ENCODE peak calls at places on chromosomes 2 and 18, in ten cellular contexts. One of them, this sample, is unnamed.

GRCh38 chr18:50727721-50728470 is 91.9 kb downstream of the MRO start:
- DNase-seq in DMS 273 treated with DMSO at 0.1 percent for 48 hours: peak; percentile 22
- DNase-seq in GM12865: no peak
- DNase-seq in HT1080: no peak
- DNase-seq in immature natural killer cell: no peak
- DNase-seq in frontal cortex: no peak
- DNase-seq in lower lobe of right lung: no peak
- DNase-seq in activated T-helper 2 cell treated with anti-CD3 and anti-CD28 coated beads, Interferon-gamma antibody, Interleukin-2, Interleukin-4, amounts not matched to agents 10 μg/mL and 5 μg/mL and 100 μg/mL, durations not matched to agents 14 hours and 24 hours and 36 hours: no peak
- DNase-seq in sigmoid colon: no peak
- DNase-seq in putamen: no peak
- DNase-seq in this sample: no peak

GRCh38 chr2:212831671-212832199 is 293.1 kb upstream of the ERBB4 start:
- DNase-seq in activated T-helper 2 cell treated with anti-CD3 and anti-CD28 coated beads, Interferon-gamma antibody, Interleukin-2, Interleukin-4, amounts not matched to agents 10 μg/mL and 5 μg/mL and 100 μg/mL, durations not matched to agents 14 hours and 24 hours and 36 hours: no peak
- DNase-seq in GM12865: no peak
- DNase-seq in frontal cortex: no peak
- DNase-seq in sigmoid colon: no peak
- DNase-seq in immature natural killer cell: no peak
- DNase-seq in HT1080: no peak
- DNase-seq in DMS 273 treated with DMSO at 0.1 percent for 48 hours: no peak
- DNase-seq in lower lobe of right lung: peak; percentile 37
- DNase-seq in putamen: no peak
- DNase-seq in this sample: no peak

GRCh38 chr2:108825736-108826135 is 39.2 kb downstream of the CCDC138 start:
- DNase-seq in lower lobe of right lung: no peak
- DNase-seq in putamen: no peak
- DNase-seq in activated T-helper 2 cell treated with anti-CD3 and anti-CD28 coated beads, Interferon-gamma antibody, Interleukin-2, Interleukin-4, amounts not matched to agents 10 μg/mL and 5 μg/mL and 100 μg/mL, durations not matched to agents 14 hours and 24 hours and 36 hours: no peak
- DNase-seq in sigmoid colon: no peak
- DNase-seq in frontal cortex: no peak
- DNase-seq in immature natural killer cell: no peak
- DNase-seq in HT1080: no peak
- DNase-seq in DMS 273 treated with DMSO at 0.1 percent for 48 hours: no peak
- DNase-seq in GM12865: no peak
- DNase-seq in this sample: no peak

GRCh38 chr2:127675335-127676261 is at the start of gene LIMS2:
- DNase-seq in GM12865: no peak
- DNase-seq in immature natural killer cell: no peak
- DNase-seq in DMS 273 treated with DMSO at 0.1 percent for 48 hours: no peak
- DNase-seq in lower lobe of right lung: peak; percentile 74
- DNase-seq in HT1080: no peak
- DNase-seq in activated T-helper 2 cell treated with anti-CD3 and anti-CD28 coated beads, Interferon-gamma antibody, Interleukin-2, Interleukin-4, amounts not matched to agents 10 μg/mL and 5 μg/mL and 100 μg/mL, durations not matched to agents 14 hours and 24 hours and 36 hours: no peak
- DNase-seq in sigmoid colon: peak; percentile 87
- DNase-seq in putamen: no peak
- DNase-seq in frontal cortex: peak; percentile 68
- DNase-seq in this sample: no peak

GRCh38 chr2:101737478-101738240 is 40.2 kb downstream of the MAP4K4 start:
- DNase-seq in activated T-helper 2 cell treated with anti-CD3 and anti-CD28 coated beads, Interferon-gamma antibody, Interleukin-2, Interleukin-4, amounts not matched to agents 10 μg/mL and 5 μg/mL and 100 μg/mL, durations not matched to agents 14 hours and 24 hours and 36 hours: no peak
- DNase-seq in GM12865: no peak
- DNase-seq in HT1080: peak; percentile 33
- DNase-seq in immature natural killer cell: no peak
- DNase-seq in frontal cortex: no peak
- DNase-seq in sigmoid colon: no peak
- DNase-seq in putamen: no peak
- DNase-seq in lower lobe of right lung: no peak
- DNase-seq in DMS 273 treated with DMSO at 0.1 percent for 48 hours: no peak
- DNase-seq in this sample: peak; percentile 69

GRCh38 chr2:85751627-85752026 is 2.2 kb upstream of the ATOH8 start:
- DNase-seq in immature natural killer cell: no peak
- DNase-seq in HT1080: no peak
- DNase-seq in putamen: no peak
- DNase-seq in activated T-helper 2 cell treated with anti-CD3 and anti-CD28 coated beads, Interferon-gamma antibody, Interleukin-2, Interleukin-4, amounts not matched to agents 10 μg/mL and 5 μg/mL and 100 μg/mL, durations not matched to agents 14 hours and 24 hours and 36 hours: no peak
- DNase-seq in lower lobe of right lung: no peak
- DNase-seq in DMS 273 treated with DMSO at 0.1 percent for 48 hours: no peak
- DNase-seq in frontal cortex: no peak
- DNase-seq in GM12865: no peak
- DNase-seq in sigmoid colon: no peak
- DNase-seq in this sample: no peak

GRCh38 chr2:168246483-168247340 is 683 bp downstream of the STK39 start:
- DNase-seq in DMS 273 treated with DMSO at 0.1 percent for 48 hours: no peak
- DNase-seq in sigmoid colon: peak; percentile 76
- DNase-seq in immature natural killer cell: peak; percentile 89
- DNase-seq in frontal cortex: peak; percentile 53
- DNase-seq in activated T-helper 2 cell treated with anti-CD3 and anti-CD28 coated beads, Interferon-gamma antibody, Interleukin-2, Interleukin-4, amounts not matched to agents 10 μg/mL and 5 μg/mL and 100 μg/mL, durations not matched to agents 14 hours and 24 hours and 36 hours: peak; percentile 83
- DNase-seq in putamen: peak; percentile 79
- DNase-seq in HT1080: peak; percentile 65
- DNase-seq in lower lobe of right lung: peak; percentile 82
- DNase-seq in GM12865: peak; percentile 72
- DNase-seq in this sample: peak; percentile 63

GRCh38 chr2:100730290-100730868 is 89.6 kb upstream of the NPAS2 start:
- DNase-seq in GM12865: peak; percentile 41
- DNase-seq in immature natural killer cell: no peak
- DNase-seq in DMS 273 treated with DMSO at 0.1 percent for 48 hours: no peak
- DNase-seq in frontal cortex: no peak
- DNase-seq in lower lobe of right lung: peak; percentile 61
- DNase-seq in activated T-helper 2 cell treated with anti-CD3 and anti-CD28 coated beads, Interferon-gamma antibody, Interleukin-2, Interleukin-4, amounts not matched to agents 10 μg/mL and 5 μg/mL and 100 μg/mL, durations not matched to agents 14 hours and 24 hours and 36 hours: no peak
- DNase-seq in putamen: no peak
- DNase-seq in HT1080: peak; percentile 75
- DNase-seq in sigmoid colon: peak; percentile 76
- DNase-seq in this sample: peak; percentile 85

GRCh38 chr18:56248613-56249235 is 389.7 kb downstream of the TXNL1 start:
- DNase-seq in sigmoid colon: no peak
- DNase-seq in lower lobe of right lung: no peak
- DNase-seq in GM12865: peak; percentile 72
- DNase-seq in frontal cortex: no peak
- DNase-seq in immature natural killer cell: no peak
- DNase-seq in activated T-helper 2 cell treated with anti-CD3 and anti-CD28 coated beads, Interferon-gamma antibody, Interleukin-2, Interleukin-4, amounts not matched to agents 10 μg/mL and 5 μg/mL and 100 μg/mL, durations not matched to agents 14 hours and 24 hours and 36 hours: no peak
- DNase-seq in DMS 273 treated with DMSO at 0.1 percent for 48 hours: no peak
- DNase-seq in HT1080: no peak
- DNase-seq in putamen: no peak
- DNase-seq in this sample: no peak

GRCh38 chr2:152646775-152647174 is 70.5 kb downstream of the PRPF40A start:
- DNase-seq in GM12865: no peak
- DNase-seq in HT1080: peak; percentile 76
- DNase-seq in lower lobe of right lung: no peak
- DNase-seq in immature natural killer cell: no peak
- DNase-seq in sigmoid colon: no peak
- DNase-seq in frontal cortex: no peak
- DNase-seq in activated T-helper 2 cell treated with anti-CD3 and anti-CD28 coated beads, Interferon-gamma antibody, Interleukin-2, Interleukin-4, amounts not matched to agents 10 μg/mL and 5 μg/mL and 100 μg/mL, durations not matched to agents 14 hours and 24 hours and 36 hours: no peak
- DNase-seq in putamen: peak; percentile 60
- DNase-seq in DMS 273 treated with DMSO at 0.1 percent for 48 hours: no peak
- DNase-seq in this sample: peak; percentile 61

GRCh38 chr18:37403100-37403781 is 162.4 kb downstream of the CELF4 start:
- DNase-seq in immature natural killer cell: no peak
- DNase-seq in HT1080: peak; percentile 67
- DNase-seq in lower lobe of right lung: no peak
- DNase-seq in putamen: peak; percentile 56
- DNase-seq in activated T-helper 2 cell treated with anti-CD3 and anti-CD28 coated beads, Interferon-gamma antibody, Interleukin-2, Interleukin-4, amounts not matched to agents 10 μg/mL and 5 μg/mL and 100 μg/mL, durations not matched to agents 14 hours and 24 hours and 36 hours: no peak
- DNase-seq in DMS 273 treated with DMSO at 0.1 percent for 48 hours: peak; percentile 94
- DNase-seq in frontal cortex: peak; percentile 48
- DNase-seq in sigmoid colon: no peak
- DNase-seq in GM12865: no peak
- DNase-seq in this sample: peak; percentile 70

GRCh38 chr2:224847961-224848850 is 132.0 kb upstream of the CCDC195 start:
- DNase-seq in sigmoid colon: no peak
- DNase-seq in HT1080: peak; percentile 89
- DNase-seq in putamen: peak; percentile 28
- DNase-seq in GM12865: no peak
- DNase-seq in immature natural killer cell: no peak
- DNase-seq in lower lobe of right lung: no peak
- DNase-seq in frontal cortex: no peak
- DNase-seq in activated T-helper 2 cell treated with anti-CD3 and anti-CD28 coated beads, Interferon-gamma antibody, Interleukin-2, Interleukin-4, amounts not matched to agents 10 μg/mL and 5 μg/mL and 100 μg/mL, durations not matched to agents 14 hours and 24 hours and 36 hours: no peak
- DNase-seq in DMS 273 treated with DMSO at 0.1 percent for 48 hours: peak; percentile 29
- DNase-seq in this sample: peak; percentile 98

GRCh38 chr2:8750221-8750620 is 68.4 kb downstream of the ID2 start:
- DNase-seq in lower lobe of right lung: no peak
- DNase-seq in HT1080: no peak
- DNase-seq in frontal cortex: no peak
- DNase-seq in DMS 273 treated with DMSO at 0.1 percent for 48 hours: no peak
- DNase-seq in immature natural killer cell: no peak
- DNase-seq in sigmoid colon: no peak
- DNase-seq in activated T-helper 2 cell treated with anti-CD3 and anti-CD28 coated beads, Interferon-gamma antibody, Interleukin-2, Interleukin-4, amounts not matched to agents 10 μg/mL and 5 μg/mL and 100 μg/mL, durations not matched to agents 14 hours and 24 hours and 36 hours: no peak
- DNase-seq in GM12865: no peak
- DNase-seq in putamen: no peak
- DNase-seq in this sample: no peak

GRCh38 chr2:102366406-102367112 is 11.0 kb downstream of the IL18R1 start:
- DNase-seq in sigmoid colon: no peak
- DNase-seq in lower lobe of right lung: no peak
- DNase-seq in activated T-helper 2 cell treated with anti-CD3 and anti-CD28 coated beads, Interferon-gamma antibody, Interleukin-2, Interleukin-4, amounts not matched to agents 10 μg/mL and 5 μg/mL and 100 μg/mL, durations not matched to agents 14 hours and 24 hours and 36 hours: no peak
- DNase-seq in HT1080: no peak
- DNase-seq in GM12865: peak; percentile 82
- DNase-seq in frontal cortex: no peak
- DNase-seq in putamen: no peak
- DNase-seq in DMS 273 treated with DMSO at 0.1 percent for 48 hours: no peak
- DNase-seq in immature natural killer cell: peak; percentile 63
- DNase-seq in this sample: no peak

GRCh38 chr2:108574332-108574731 is 40.1 kb downstream of the LIMS1 start:
- DNase-seq in sigmoid colon: no peak
- DNase-seq in GM12865: no peak
- DNase-seq in lower lobe of right lung: no peak
- DNase-seq in DMS 273 treated with DMSO at 0.1 percent for 48 hours: no peak
- DNase-seq in immature natural killer cell: no peak
- DNase-seq in activated T-helper 2 cell treated with anti-CD3 and anti-CD28 coated beads, Interferon-gamma antibody, Interleukin-2, Interleukin-4, amounts not matched to agents 10 μg/mL and 5 μg/mL and 100 μg/mL, durations not matched to agents 14 hours and 24 hours and 36 hours: no peak
- DNase-seq in frontal cortex: no peak
- DNase-seq in putamen: no peak
- DNase-seq in HT1080: no peak
- DNase-seq in this sample: no peak

GRCh38 chr2:45898819-45899218 is 247.3 kb downstream of the PRKCE start:
- DNase-seq in DMS 273 treated with DMSO at 0.1 percent for 48 hours: no peak
- DNase-seq in activated T-helper 2 cell treated with anti-CD3 and anti-CD28 coated beads, Interferon-gamma antibody, Interleukin-2, Interleukin-4, amounts not matched to agents 10 μg/mL and 5 μg/mL and 100 μg/mL, durations not matched to agents 14 hours and 24 hours and 36 hours: no peak
- DNase-seq in sigmoid colon: no peak
- DNase-seq in GM12865: no peak
- DNase-seq in putamen: no peak
- DNase-seq in immature natural killer cell: no peak
- DNase-seq in HT1080: no peak
- DNase-seq in lower lobe of right lung: no peak
- DNase-seq in frontal cortex: no peak
- DNase-seq in this sample: no peak

GRCh38 chr18:32920796-32921787 is 148.3 kb upstream of the KLHL14 start:
- DNase-seq in GM12865: no peak
- DNase-seq in DMS 273 treated with DMSO at 0.1 percent for 48 hours: no peak
- DNase-seq in putamen: no peak
- DNase-seq in lower lobe of right lung: no peak
- DNase-seq in sigmoid colon: no peak
- DNase-seq in immature natural killer cell: no peak
- DNase-seq in frontal cortex: no peak
- DNase-seq in HT1080: peak; percentile 94
- DNase-seq in activated T-helper 2 cell treated with anti-CD3 and anti-CD28 coated beads, Interferon-gamma antibody, Interleukin-2, Interleukin-4, amounts not matched to agents 10 μg/mL and 5 μg/mL and 100 μg/mL, durations not matched to agents 14 hours and 24 hours and 36 hours: no peak
- DNase-seq in this sample: peak; percentile 92

This sample was measured in MCF 10A.